ENCODE peak calls at places on chromosomes 5 and 9, in eight cellular contexts. One of them, this sample, is unnamed.

GRCh38 chr5:14945450-14945849 is 73.9 kb upstream of the ANKH start:
- DNase-seq in K562: no peak
- DNase-seq in heart left ventricle: no peak
- DNase-seq in Peyer's patch: no peak
- DNase-seq in tibial nerve: no peak
- DNase-seq in prostate gland: no peak
- DNase-seq in adrenal gland: no peak
- DNase-seq in stomach: no peak
- DNase-seq in this sample: no peak

GRCh38 chr5:52864884-52865283 is 77.2 kb downstream of the ITGA1 start:
- DNase-seq in tibial nerve: no peak
- DNase-seq in prostate gland: no peak
- DNase-seq in K562: no peak
- DNase-seq in adrenal gland: no peak
- DNase-seq in stomach: no peak
- DNase-seq in Peyer's patch: no peak
- DNase-seq in heart left ventricle: no peak
- DNase-seq in this sample: no peak

GRCh38 chr9:1005043-1005667 is 28.7 kb downstream of the DMRT3 start:
- DNase-seq in adrenal gland: peak; percentile 26
- DNase-seq in Peyer's patch: no peak
- DNase-seq in K562: peak; percentile 36
- DNase-seq in prostate gland: no peak
- DNase-seq in tibial nerve: peak; percentile 25
- DNase-seq in stomach: no peak
- DNase-seq in heart left ventricle: no peak
- DNase-seq in this sample: no peak

GRCh38 chr9:134772331-134772730 is 108.3 kb upstream of the FCN2 start:
- DNase-seq in adrenal gland: no peak
- DNase-seq in stomach: no peak
- DNase-seq in heart left ventricle: no peak
- DNase-seq in tibial nerve: no peak
- DNase-seq in prostate gland: no peak
- DNase-seq in K562: no peak
- DNase-seq in Peyer's patch: no peak
- DNase-seq in this sample: no peak

GRCh38 chr9:137945581-137945980 is 68.0 kb downstream of the CACNA1B start:
- DNase-seq in Peyer's patch: no peak
- DNase-seq in stomach: no peak
- DNase-seq in heart left ventricle: no peak
- DNase-seq in adrenal gland: no peak
- DNase-seq in prostate gland: no peak
- DNase-seq in tibial nerve: no peak
- DNase-seq in K562: no peak
- DNase-seq in this sample: no peak

GRCh38 chr5:114391321-114391720 is 29.5 kb downstream of the KCNN2 start:
- DNase-seq in stomach: no peak
- DNase-seq in tibial nerve: no peak
- DNase-seq in heart left ventricle: no peak
- DNase-seq in K562: no peak
- DNase-seq in adrenal gland: no peak
- DNase-seq in prostate gland: no peak
- DNase-seq in Peyer's patch: no peak
- DNase-seq in this sample: no peak

GRCh38 chr9:136026266-136026942 is 65.2 kb upstream of the UBAC1 start:
- DNase-seq in adrenal gland: no peak
- DNase-seq in Peyer's patch: no peak
- DNase-seq in heart left ventricle: no peak
- DNase-seq in stomach: no peak
- DNase-seq in K562: no peak
- DNase-seq in prostate gland: no peak
- DNase-seq in tibial nerve: no peak
- DNase-seq in this sample: no peak

GRCh38 chr5:42514759-42515158 is 91.5 kb downstream of the GHR start:
- DNase-seq in tibial nerve: no peak
- DNase-seq in prostate gland: no peak
- DNase-seq in Peyer's patch: no peak
- DNase-seq in heart left ventricle: no peak
- DNase-seq in K562: peak; percentile 30
- DNase-seq in adrenal gland: no peak
- DNase-seq in stomach: no peak
- DNase-seq in this sample: no peak

DNA sequence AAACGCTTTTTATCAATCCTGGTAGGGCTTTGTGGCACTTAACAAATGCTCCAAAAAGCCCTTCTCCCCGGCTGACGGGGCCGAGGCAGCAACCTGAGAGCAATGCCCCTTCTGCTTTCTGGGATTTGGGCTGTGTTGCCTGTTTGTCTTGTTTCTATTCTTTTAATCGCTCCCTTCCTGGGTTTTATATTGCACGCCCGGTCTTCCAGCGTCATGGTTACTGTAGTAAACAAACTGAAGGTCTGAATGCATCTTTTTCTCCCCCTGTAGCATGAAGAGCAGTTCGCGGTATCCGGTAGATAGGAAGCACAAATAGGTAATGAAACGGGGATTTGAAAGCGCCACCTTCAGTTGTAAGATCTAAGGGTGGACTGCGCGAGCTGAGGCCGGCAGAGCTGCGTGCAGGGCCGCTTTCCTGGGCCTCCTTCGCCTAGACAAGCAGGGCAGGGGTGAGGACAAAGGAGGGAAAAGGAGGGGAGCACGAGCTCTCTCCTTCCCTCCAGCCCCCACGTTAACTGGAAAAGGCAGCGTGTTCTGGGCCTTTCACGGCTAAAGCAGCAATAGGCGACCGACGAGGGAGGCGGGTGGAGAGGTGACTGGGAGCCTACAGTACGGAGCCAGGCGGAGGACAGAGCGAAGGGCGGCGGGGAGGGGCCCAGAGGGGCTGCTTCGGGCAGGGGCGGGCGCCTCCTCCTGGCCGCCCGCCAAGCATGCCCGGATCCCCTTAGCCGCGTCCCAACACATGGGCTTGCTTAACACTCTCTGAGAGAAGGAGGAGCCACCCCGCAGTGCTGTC is 49.3 kb upstream of the ZNF366 start:
- DNase-seq in adrenal gland: peak; percentile 46
- DNase-seq in stomach: peak; percentile 34
- DNase-seq in prostate gland: peak; percentile 8
- DNase-seq in Peyer's patch: peak; percentile 61
- DNase-seq in tibial nerve: peak; percentile 25
- DNase-seq in heart left ventricle: peak; percentile 50
- DNase-seq in K562: no peak
- DNase-seq in this sample: peak; percentile 91
- TF ChIP-seq CTCF in adrenal gland: no peak
- TF ChIP-seq CTCF in stomach: no peak
- TF ChIP-seq CTCF in prostate gland: no peak
- TF ChIP-seq CTCF in Peyer's patch: no peak
- TF ChIP-seq CTCF in tibial nerve: no peak
- TF ChIP-seq CTCF in heart left ventricle: peak; percentile 3
- TF ChIP-seq CTCF in K562: no peak
- TF ChIP-seq CTCF in this sample: no peak

GRCh38 chr9:86765736-86766410 is 181.4 kb downstream of the GAS1 start:
- DNase-seq in heart left ventricle: no peak
- DNase-seq in adrenal gland: no peak
- DNase-seq in tibial nerve: no peak
- DNase-seq in stomach: no peak
- DNase-seq in prostate gland: no peak
- DNase-seq in Peyer's patch: no peak
- DNase-seq in K562: no peak
- DNase-seq in this sample: peak; percentile 34

GRCh38 chr9:86767373-86767772 is 179.9 kb downstream of the GAS1 start:
- DNase-seq in stomach: no peak
- DNase-seq in adrenal gland: no peak
- DNase-seq in heart left ventricle: no peak
- DNase-seq in tibial nerve: no peak
- DNase-seq in prostate gland: no peak
- DNase-seq in K562: no peak
- DNase-seq in Peyer's patch: no peak
- DNase-seq in this sample: no peak

GRCh38 chr9:86768709-86769108 is 178.6 kb downstream of the GAS1 start:
- DNase-seq in prostate gland: no peak
- DNase-seq in stomach: no peak
- DNase-seq in tibial nerve: no peak
- DNase-seq in Peyer's patch: no peak
- DNase-seq in heart left ventricle: no peak
- DNase-seq in adrenal gland: no peak
- DNase-seq in K562: no peak
- DNase-seq in this sample: no peak

GRCh38 chr9:86768020-86768419 is 179.3 kb downstream of the GAS1 start:
- DNase-seq in stomach: no peak
- DNase-seq in K562: no peak
- DNase-seq in adrenal gland: no peak
- DNase-seq in Peyer's patch: no peak
- DNase-seq in prostate gland: no peak
- DNase-seq in tibial nerve: no peak
- DNase-seq in heart left ventricle: no peak
- DNase-seq in this sample: no peak

DNA sequence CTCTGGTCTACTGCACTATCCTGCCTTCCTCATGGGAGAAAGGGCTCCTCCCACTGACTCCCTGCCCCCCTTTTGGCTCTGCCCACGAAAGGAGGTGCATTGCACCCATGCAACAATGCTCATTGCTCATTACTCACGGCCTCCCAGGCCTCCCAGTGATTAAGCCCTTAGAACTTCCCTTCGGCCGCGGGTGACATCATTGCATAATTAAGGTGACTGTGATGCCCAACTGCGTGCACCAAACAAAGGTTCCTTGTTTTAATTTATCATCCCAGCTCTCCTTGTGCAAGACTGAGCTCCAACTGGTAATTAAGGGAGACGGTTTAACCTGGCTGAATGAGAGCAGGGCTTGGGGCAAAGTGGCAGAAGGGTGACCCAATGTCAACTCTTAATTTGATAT is 180.4 kb downstream of the GAS1 start:
- DNase-seq in K562: no peak
- DNase-seq in Peyer's patch: no peak
- DNase-seq in heart left ventricle: no peak
- DNase-seq in adrenal gland: no peak
- DNase-seq in tibial nerve: no peak
- DNase-seq in prostate gland: no peak
- DNase-seq in stomach: no peak
- DNase-seq in this sample: no peak
- H3K27ac ChIP-seq in K562: no peak overlapping the region
- H3K27ac ChIP-seq in Peyer's patch: no peak overlapping the region
- H3K27ac ChIP-seq in heart left ventricle: no peak overlapping the region
- H3K27ac ChIP-seq in adrenal gland: no peak overlapping the region
- H3K27ac ChIP-seq in tibial nerve: no peak overlapping the region
- H3K27ac ChIP-seq in prostate gland: no peak overlapping the region
- H3K27ac ChIP-seq in stomach: no peak overlapping the region
- H3K27ac ChIP-seq in this sample: no peak overlapping the region

GRCh38 chr5:73946278-73946677 is 320.3 kb downstream of the ARHGEF28 start:
- DNase-seq in heart left ventricle: no peak
- DNase-seq in Peyer's patch: no peak
- DNase-seq in prostate gland: no peak
- DNase-seq in adrenal gland: no peak
- DNase-seq in K562: no peak
- DNase-seq in tibial nerve: no peak
- DNase-seq in stomach: no peak
- DNase-seq in this sample: no peak

GRCh38 chr5:73946926-73947455 is 321.0 kb downstream of the ARHGEF28 start:
- DNase-seq in K562: no peak
- DNase-seq in Peyer's patch: no peak
- DNase-seq in tibial nerve: no peak
- DNase-seq in stomach: no peak
- DNase-seq in heart left ventricle: no peak
- DNase-seq in adrenal gland: no peak
- DNase-seq in prostate gland: no peak
- DNase-seq in this sample: no peak

GRCh38 chr5:73948289-73948688 is 322.3 kb downstream of the ARHGEF28 start:
- DNase-seq in Peyer's patch: no peak
- DNase-seq in heart left ventricle: no peak
- DNase-seq in prostate gland: no peak
- DNase-seq in K562: no peak
- DNase-seq in stomach: no peak
- DNase-seq in tibial nerve: no peak
- DNase-seq in adrenal gland: no peak
- DNase-seq in this sample: no peak

GRCh38 chr5:73948720-73949119 is 322.7 kb downstream of the ARHGEF28 start:
- DNase-seq in heart left ventricle: no peak
- DNase-seq in prostate gland: no peak
- DNase-seq in adrenal gland: no peak
- DNase-seq in Peyer's patch: no peak
- DNase-seq in K562: no peak
- DNase-seq in stomach: no peak
- DNase-seq in tibial nerve: peak; percentile 21
- DNase-seq in this sample: no peak

DNA sequence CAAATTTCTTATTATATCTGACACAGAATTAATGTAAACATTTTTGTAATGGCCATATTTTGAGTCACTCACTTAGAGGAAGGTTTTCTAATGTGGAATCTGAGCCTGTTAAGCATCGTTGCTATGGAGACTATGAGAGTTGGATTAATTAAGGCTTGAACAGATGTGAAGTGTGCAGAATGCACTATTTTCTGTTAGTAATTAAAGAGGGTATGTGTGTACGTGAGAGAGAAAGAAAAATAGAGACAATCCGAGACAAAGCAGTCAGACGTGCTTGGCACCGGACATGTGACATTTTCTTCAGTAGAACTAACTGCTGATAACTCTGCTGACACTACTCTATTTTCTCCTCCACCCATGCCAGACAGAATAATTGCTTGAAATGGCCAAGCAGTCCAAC is 321.9 kb downstream of the ARHGEF28 start:
- DNase-seq in Peyer's patch: no peak
- DNase-seq in tibial nerve: no peak
- DNase-seq in stomach: no peak
- DNase-seq in K562: no peak
- DNase-seq in adrenal gland: no peak
- DNase-seq in prostate gland: no peak
- DNase-seq in heart left ventricle: no peak
- DNase-seq in this sample: no peak
- TF ChIP-seq POLR2A in Peyer's patch: no peak
- TF ChIP-seq POLR2A in tibial nerve: no peak
- TF ChIP-seq POLR2A in stomach: no peak
- TF ChIP-seq POLR2A in K562: no peak
- TF ChIP-seq POLR2A in adrenal gland: no peak
- TF ChIP-seq POLR2A in prostate gland: no peak
- TF ChIP-seq POLR2A in heart left ventricle: no peak
- TF ChIP-seq POLR2A in this sample: no peak

GRCh38 chr5:73030995-73031394 is 75.2 kb downstream of the FCHO2 start:
- DNase-seq in prostate gland: no peak
- DNase-seq in Peyer's patch: no peak
- DNase-seq in tibial nerve: no peak
- DNase-seq in adrenal gland: no peak
- DNase-seq in heart left ventricle: no peak
- DNase-seq in K562: no peak
- DNase-seq in stomach: no peak
- DNase-seq in this sample: no peak

GRCh38 chr5:73030531-73030930 is 74.7 kb downstream of the FCHO2 start:
- DNase-seq in heart left ventricle: no peak
- DNase-seq in prostate gland: peak; percentile 17
- DNase-seq in stomach: no peak
- DNase-seq in Peyer's patch: no peak
- DNase-seq in tibial nerve: no peak
- DNase-seq in K562: no peak
- DNase-seq in adrenal gland: no peak
- DNase-seq in this sample: no peak

GRCh38 chr5:73027816-73028215 is 72.0 kb downstream of the FCHO2 start:
- DNase-seq in prostate gland: no peak
- DNase-seq in stomach: no peak
- DNase-seq in heart left ventricle: no peak
- DNase-seq in tibial nerve: no peak
- DNase-seq in Peyer's patch: no peak
- DNase-seq in adrenal gland: no peak
- DNase-seq in K562: no peak
- DNase-seq in this sample: no peak

GRCh38 chr5:73028991-73029540 is 73.2 kb downstream of the FCHO2 start:
- DNase-seq in prostate gland: no peak
- DNase-seq in stomach: no peak
- DNase-seq in K562: no peak
- DNase-seq in tibial nerve: no peak
- DNase-seq in heart left ventricle: no peak
- DNase-seq in Peyer's patch: no peak
- DNase-seq in adrenal gland: no peak
- DNase-seq in this sample: no peak

GRCh38 chr5:73027361-73027760 is 71.5 kb downstream of the FCHO2 start:
- DNase-seq in stomach: no peak
- DNase-seq in K562: no peak
- DNase-seq in tibial nerve: no peak
- DNase-seq in Peyer's patch: no peak
- DNase-seq in heart left ventricle: no peak
- DNase-seq in prostate gland: no peak
- DNase-seq in adrenal gland: no peak
- DNase-seq in this sample: no peak
- TF ChIP-seq CTCF in stomach: no peak
- TF ChIP-seq CTCF in K562: no peak
- TF ChIP-seq CTCF in tibial nerve: no peak
- TF ChIP-seq CTCF in Peyer's patch: no peak
- TF ChIP-seq CTCF in heart left ventricle: no peak
- TF ChIP-seq CTCF in prostate gland: no peak
- TF ChIP-seq CTCF in adrenal gland: no peak
- TF ChIP-seq CTCF in this sample: no peak

This sample was measured in upper lobe of left lung.